ENCODE peak calls at places on chromosomes 5 and 9, in five cellular contexts. S is keratinocyte; J is PC-3; K is CD4-positive, CD25-positive, alpha-beta regulatory T cell; R is mesendoderm. F is an unnamed sample.

GRCh38 chr9:124218438-124219289 is 39.1 kb upstream of the NEK6 start:
- DNase-seq in S (no peak), J (peak; percentile 74), K (no peak), R (no peak), F (peak; percentile 37)

GRCh38 chr9:6715755-6716643 is 41.8 kb upstream of the KDM4C start:
- DNase-seq in S (no peak), J (peak; percentile 36), K (peak; percentile 86), R (no peak), F (no peak)

GRCh38 chr5:59119480-59119879 is 536.6 kb downstream of the RAB3C start:
- DNase-seq in S (no peak), J (no peak), K (no peak), R (no peak), F (no peak)

GRCh38 chr5:5978501-5979361 is 399.6 kb downstream of the MED10 start:
- DNase-seq in S (no peak), J (no peak), K (no peak), R (no peak), F (no peak)

GRCh38 chr9:3809724-3810123 is 283.9 kb upstream of the RFX3 start:
- DNase-seq in S (peak; percentile 88), J (peak; percentile 79), K (no peak), R (no peak), F (peak; percentile 12)

GRCh38 chr9:98280574-98280973 is 25.1 kb upstream of the TBC1D2 start:
- DNase-seq in S (no peak), J (no peak), K (no peak), R (peak; percentile 93), F (no peak)

GRCh38 chr5:99061711-99062110 is 132.9 kb upstream of the CHD1 start:
- DNase-seq in S (peak; percentile 36), J (peak; percentile 26), K (no peak), R (no peak), F (no peak)

GRCh38 chr5:9537223-9538141 is 8.4 kb downstream of the SEMA5A start:
- DNase-seq in S (no peak), J (no peak), K (no peak), R (no peak), F (no peak)

GRCh38 chr9:93569775-93570174 is 6.6 kb upstream of the PHF2 start:
- DNase-seq in S (no peak), J (no peak), K (no peak), R (no peak), F (no peak)

GRCh38 chr9:38130724-38131123 is 61.7 kb upstream of the SHB start:
- DNase-seq in S (no peak), J (no peak), K (no peak), R (no peak), F (no peak)

GRCh38 chr5:139967353-139967752 is 75.7 kb downstream of the NRG2 start:
- DNase-seq in S (no peak), J (no peak), K (no peak), R (no peak), F (no peak)

GRCh38 chr9:78595200-78595945 is 298.4 kb downstream of the PSAT1 start:
- DNase-seq in S (no peak), J (no peak), K (no peak), R (no peak), F (no peak)

GRCh38 chr9:119284587-119285337 is 84.5 kb downstream of the BRINP1 start:
- DNase-seq in S (no peak), J (no peak), K (no peak), R (no peak), F (no peak)

GRCh38 chr5:149264432-149265069 is 7.1 kb upstream of the AFAP1L1 start:
- DNase-seq in S (no peak), J (peak; percentile 92), K (peak; percentile 71), R (peak; percentile 81), F (no peak)

GRCh38 chr5:79032031-79032711 is 37.3 kb downstream of the DMGDH start:
- DNase-seq in S (no peak), J (no peak), K (no peak), R (no peak), F (no peak)

GRCh38 chr5:121285861-121286527 is 565.7 kb upstream of the FTMT start:
- DNase-seq in S (no peak), J (no peak), K (no peak), R (no peak), F (no peak)

GRCh38 chr9:68489636-68490035 is 51.0 kb downstream of the TMEM252 start:
- DNase-seq in S (no peak), J (no peak), K (no peak), R (no peak), F (no peak)

GRCh38 chr5:67581203-67581602 is 384.6 kb upstream of the CD180 start:
- DNase-seq in S (peak; percentile 11), J (no peak), K (no peak), R (no peak), F (no peak)

GRCh38 chr5:74851684-74852353 is 14.4 kb downstream of the FAM169A start:
- DNase-seq in S (no peak), J (peak; percentile 26), K (peak; percentile 68), R (no peak), F (no peak)

GRCh38 chr5:172159016-172159415 is 29.0 kb downstream of the STK10 start:
- DNase-seq in S (no peak), J (no peak), K (no peak), R (no peak), F (no peak)

GRCh38 chr5:126385509-126385908 is 37.7 kb upstream of the GRAMD2B start:
- DNase-seq in S (no peak), J (peak; percentile 67), K (no peak), R (no peak), F (no peak)

GRCh38 chr5:31967461-31967860 is 206.7 kb downstream of the GOLPH3 start:
- DNase-seq in S (peak; percentile 60), J (no peak), K (no peak), R (no peak), F (no peak)

GRCh38 chr5:180786398-180787005 is 16.1 kb downstream of the MGAT1 start:
- DNase-seq in S (no peak), J (no peak), K (no peak), R (peak; percentile 28), F (no peak)

GRCh38 chr5:166493627-166494026 is 1797.8 kb upstream of the WWC1 start:
- DNase-seq in S (no peak), J (no peak), K (no peak), R (peak; percentile 52), F (no peak)

GRCh38 chr5:96884995-96885394 is 8.7 kb downstream of the ERAP2 start:
- DNase-seq in S (no peak), J (no peak), K (no peak), R (no peak), F (no peak)

GRCh38 chr9:106587021-106587420 is 275.9 kb upstream of the ZNF462 start:
- DNase-seq in S (no peak), J (peak; percentile 67), K (no peak), R (no peak), F (no peak)

GRCh38 chr5:91318727-91319126 is 64.4 kb downstream of the ARRDC3 start:
- DNase-seq in S (no peak), J (no peak), K (peak; percentile 58), R (no peak), F (no peak)
- H3K27ac ChIP-seq in S (no peak overlapping the region), J (no peak overlapping the region), K (no peak overlapping the region), R (no peak overlapping the region), F (no peak overlapping the region)

GRCh38 chr9:114207845-114208244 is 52.5 kb downstream of the COL27A1 start:
- DNase-seq in S (no peak), J (no peak), K (no peak), R (peak; percentile 33), F (no peak)

GRCh38 chr9:114206221-114206760 is 51.0 kb downstream of the COL27A1 start:
- DNase-seq in S (no peak), J (no peak), K (no peak), R (no peak), F (peak; percentile 21)

GRCh38 chr9:114207034-114207815 is 51.9 kb downstream of the COL27A1 start:
- DNase-seq in S (no peak), J (peak; percentile 35), K (no peak), R (peak; percentile 29), F (peak; percentile 94)

GRCh38 chr9:114210691-114211276 is 55.4 kb downstream of the COL27A1 start:
- DNase-seq in S (no peak), J (no peak), K (no peak), R (no peak), F (no peak)

DNA sequence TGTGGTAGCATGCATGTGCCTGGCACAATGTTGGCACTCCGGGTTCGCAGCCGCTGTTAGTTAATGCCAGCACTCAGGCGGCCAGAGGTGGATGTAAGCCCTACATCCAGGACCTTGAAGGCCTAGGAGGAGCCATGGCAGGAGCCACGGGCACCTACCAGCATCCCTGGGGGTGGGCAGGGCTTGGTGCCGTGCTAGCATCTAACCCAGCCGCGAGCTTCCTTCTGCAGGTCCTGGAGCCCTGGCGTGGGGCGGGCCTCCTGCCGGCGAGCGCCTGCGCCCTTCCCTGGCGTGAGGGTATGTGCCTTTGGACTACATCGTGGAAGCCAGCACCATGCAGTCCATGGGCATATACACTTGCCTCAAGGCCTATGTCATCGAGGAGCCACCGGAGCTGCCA is 53.8 kb downstream of the COL27A1 start:
- DNase-seq in S (no peak), J (no peak), K (no peak), R (no peak), F (no peak)
- H3K36me3 ChIP-seq in S (peaks cover 30% of the 10 kb centered on the region), J (no peaks in the 10 kb centered on the region), K (no peaks in the 10 kb centered on the region), R (peaks cover 2% of the 10 kb centered on the region), F (peaks cover 3% of the 10 kb centered on the region)

DNA sequence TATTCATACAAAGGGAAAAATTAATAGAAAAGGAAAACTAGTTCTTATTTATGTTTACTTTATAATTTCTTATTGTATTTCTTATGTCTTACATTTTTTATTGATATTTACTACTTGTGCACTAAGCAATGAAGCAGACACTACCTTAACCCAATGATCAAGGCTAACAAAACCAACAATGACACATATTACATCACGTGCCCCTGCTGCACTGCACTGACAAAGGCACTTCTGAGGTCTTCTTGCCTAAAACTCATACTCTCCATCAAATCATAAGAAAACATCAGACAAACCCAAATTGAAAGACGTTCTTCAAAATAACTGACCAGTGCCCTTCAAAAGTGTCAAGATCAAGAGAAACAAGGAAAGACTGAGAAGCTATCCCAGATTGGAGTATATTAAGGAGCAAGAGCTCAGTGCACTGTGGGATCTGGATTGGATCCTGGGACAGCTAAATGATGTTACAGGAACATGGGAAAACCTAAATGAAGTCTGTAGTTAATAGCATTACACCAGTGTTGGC is 230.9 kb downstream of the AUH start:
- DNase-seq in S (no peak), J (peak; percentile 39), K (no peak), R (no peak), F (no peak)
- H3K27ac ChIP-seq in S (peak overlapping the region; percentile 81), J (peak overlapping the region; percentile 99), K (no peak overlapping the region), R (no peak overlapping the region), F (no peak overlapping the region)

GRCh38 chr5:167603135-167603534 is 688.3 kb upstream of the WWC1 start:
- DNase-seq in S (no peak), J (no peak), K (no peak), R (no peak), F (no peak)

DNA sequence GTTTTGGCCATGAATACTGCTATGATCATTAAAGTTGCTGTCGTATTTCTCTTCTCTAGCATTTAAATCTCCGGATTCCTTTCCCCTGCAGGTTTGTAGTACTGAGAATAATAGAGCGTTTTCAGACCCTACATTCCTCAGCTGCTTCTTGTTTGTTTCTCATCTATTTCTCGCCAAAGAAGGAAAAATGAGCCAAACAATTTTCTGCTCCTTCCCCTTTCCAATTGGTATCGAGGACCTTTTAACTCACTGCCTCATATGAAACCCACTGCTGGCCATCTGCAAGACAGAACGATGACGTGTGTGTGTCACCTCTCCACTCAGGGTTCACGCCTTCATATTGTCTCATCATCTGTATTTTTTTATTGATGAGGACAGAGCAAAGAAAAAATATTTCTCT is 689.4 kb upstream of the WWC1 start:
- DNase-seq in S (no peak), J (no peak), K (no peak), R (no peak), F (no peak)
- H3K36me3 ChIP-seq in S (no peaks in the 10 kb centered on the region), J (no peaks in the 10 kb centered on the region), K (no peaks in the 10 kb centered on the region), R (no peaks in the 10 kb centered on the region), F (no peaks in the 10 kb centered on the region)

GRCh38 chr9:131478911-131479310 is 23.8 kb upstream of the POMT1 start:
- DNase-seq in S (no peak), J (no peak), K (no peak), R (no peak), F (no peak)
- H3K27ac ChIP-seq in S (no peak overlapping the region), J (no peak overlapping the region), K (no peak overlapping the region), R (peak overlapping the region; percentile 17), F (no peak overlapping the region)